ENCODE peak calls at places on chromosomes 6 and 20, in five cellular contexts. B is tibial artery, O is AG04450, E is GM12865, A is OCI-LY7. U is an unnamed sample.

GRCh38 chr6:108442770-108443520 is 117.8 kb upstream of the FOXO3 start:
- DNase-seq in B (no peak), O (no peak), E (no peak), A (no peak), U (no peak)

GRCh38 chr6:106884576-106884975 is 90.0 kb downstream of the CD24 start:
- DNase-seq in B (no peak), O (no peak), E (no peak), A (no peak), U (no peak)

GRCh38 chr20:63955281-63955845 is 853 bp downstream of the UCKL1 start:
- DNase-seq in B (no peak), O (no peak), E (peak; percentile 50), A (peak; percentile 34), U (no peak)

GRCh38 chr6:53014034-53014433 is 18.9 kb upstream of the GSTA4 start:
- DNase-seq in B (no peak), O (no peak), E (no peak), A (no peak), U (no peak)

GRCh38 chr6:76677017-76677416 is 604.6 kb upstream of the IMPG1 start:
- DNase-seq in B (no peak), O (no peak), E (no peak), A (no peak), U (no peak)

GRCh38 chr6:135853227-135853626 is 1.7 kb downstream of the PDE7B start:
- DNase-seq in B (no peak), O (no peak), E (no peak), A (no peak), U (no peak)

GRCh38 chr6:133631421-133631820 is 257.5 kb upstream of the TCF21 start:
- DNase-seq in B (no peak), O (no peak), E (no peak), A (no peak), U (no peak)

GRCh38 chr6:169641461-169642085 is 60.3 kb downstream of the WDR27 start:
- DNase-seq in B (no peak), O (no peak), E (no peak), A (no peak), U (no peak)

GRCh38 chr6:12014873-12015149 is 2.7 kb downstream of the HIVEP1 start:
- DNase-seq in B (no peak), O (no peak), E (no peak), A (no peak), U (no peak)

GRCh38 chr20:12057778-12058177 is 140.1 kb downstream of the BTBD3 start:
- DNase-seq in B (no peak), O (no peak), E (no peak), A (no peak), U (no peak)

GRCh38 chr6:53426544-53427270 is 78.0 kb upstream of the ELOVL5 start:
- DNase-seq in B (no peak), O (no peak), E (peak; percentile 69), A (no peak), U (no peak)

GRCh38 chr20:25220810-25221591 is 25.5 kb downstream of the ENTPD6 start:
- DNase-seq in B (peak; percentile 12), O (no peak), E (no peak), A (no peak), U (no peak)

GRCh38 chr20:62737971-62738881 is 29.6 kb downstream of the NTSR1 start:
- DNase-seq in B (no peak), O (no peak), E (no peak), A (no peak), U (no peak)

GRCh38 chr6:125481056-125481455 is 179.3 kb upstream of the HDDC2 start:
- DNase-seq in B (no peak), O (no peak), E (no peak), A (no peak), U (no peak)

GRCh38 chr20:46590453-46590852 is 40.0 kb upstream of the OCSTAMP start:
- DNase-seq in B (no peak), O (no peak), E (no peak), A (no peak), U (no peak)

GRCh38 chr20:1202762-1203504 is at the start of gene C20orf202:
- DNase-seq in B (no peak), O (no peak), E (no peak), A (no peak), U (no peak)

GRCh38 chr6:137237413-137238170 is 18.4 kb upstream of the IFNGR1 start:
- DNase-seq in B (no peak), O (peak; percentile 59), E (no peak), A (no peak), U (no peak)

GRCh38 chr6:109449789-109450673 is 5.5 kb downstream of the MICAL1 start:
- DNase-seq in B (no peak), O (no peak), E (no peak), A (peak; percentile 32), U (no peak)

GRCh38 chr20:30511322-30512030 is 746.0 kb upstream of the DEFB115 start:
- DNase-seq in B (no peak), O (no peak), E (no peak), A (no peak), U (no peak)

GRCh38 chr20:25668446-25668845 is 28.2 kb downstream of the ZNF337 start:
- DNase-seq in B (no peak), O (no peak), E (no peak), A (no peak), U (no peak)

GRCh38 chr6:56842602-56843475 is 112.1 kb upstream of the BEND6 start:
- DNase-seq in B (peak; percentile 32), O (no peak), E (peak; percentile 52), A (no peak), U (no peak)

GRCh38 chr6:51953246-51953645 is 134.2 kb downstream of the PKHD1 start:
- DNase-seq in B (no peak), O (no peak), E (no peak), A (no peak), U (no peak)

GRCh38 chr6:53846250-53846649 is 51.4 kb downstream of the LRRC1 start:
- DNase-seq in B (no peak), O (no peak), E (no peak), A (no peak), U (no peak)

GRCh38 chr6:148835920-148836441 is 89.2 kb downstream of the UST start:
- DNase-seq in B (no peak), O (peak; percentile 83), E (peak; percentile 6), A (no peak), U (no peak)

DNA sequence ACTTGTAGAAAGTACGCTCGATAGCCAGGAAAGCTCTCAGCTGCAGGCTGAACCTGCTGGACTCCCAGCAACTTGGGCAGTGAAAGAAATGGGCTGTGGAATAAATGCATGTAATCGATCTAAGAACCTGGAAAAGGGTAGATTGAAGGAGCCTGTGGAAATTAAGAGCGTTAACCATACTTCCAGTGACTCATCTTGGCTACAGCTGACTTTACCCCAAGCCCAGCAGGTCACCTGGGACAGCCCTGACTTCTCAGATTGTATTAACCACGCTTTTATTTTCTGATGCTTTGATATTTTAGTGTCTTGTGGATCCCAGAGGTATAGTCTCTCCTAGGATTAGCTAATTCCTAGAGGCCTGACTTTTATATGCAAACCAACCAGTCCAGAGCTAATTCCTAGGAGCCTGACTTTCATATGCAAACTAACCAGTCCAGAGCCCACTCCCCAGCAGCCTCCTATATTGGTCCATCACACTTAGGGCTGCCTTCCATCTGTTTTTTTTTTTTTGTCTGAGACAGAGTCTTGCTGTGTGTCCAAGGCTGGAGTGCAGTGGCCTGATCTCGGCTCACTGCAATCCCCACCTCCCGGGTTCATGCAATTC is 86.3 kb downstream of the GMPR start:
- DNase-seq in B (no peak), O (no peak), E (no peak), A (no peak), U (no peak)
- TF ChIP-seq CTCF in B (no peak), O (no peak), E (no peak), A (no peak), U (no peak)

GRCh38 chr20:35821807-35822242 is 50.0 kb downstream of the PHF20 start:
- DNase-seq in B (no peak), O (no peak), E (no peak), A (no peak), U (no peak)
- TF ChIP-seq CTCF in B (no peak), O (no peak), E (no peak), A (no peak), U (no peak)

GRCh38 chr6:17004269-17004668 is 97.6 kb upstream of the STMND1 start:
- DNase-seq in B (no peak), O (no peak), E (no peak), A (no peak), U (no peak)

GRCh38 chr6:17002123-17002522 is 99.7 kb upstream of the STMND1 start:
- DNase-seq in B (no peak), O (no peak), E (no peak), A (no peak), U (no peak)

GRCh38 chr6:16999486-17000436 is 102.1 kb upstream of the STMND1 start:
- DNase-seq in B (no peak), O (peak; percentile 65), E (no peak), A (no peak), U (no peak)

GRCh38 chr6:17001188-17001587 is 100.7 kb upstream of the STMND1 start:
- DNase-seq in B (no peak), O (no peak), E (no peak), A (no peak), U (no peak)
- TF ChIP-seq CTCF in B (no peak), O (peak; percentile 32), E (no peak), A (no peak), U (no peak)

DNA sequence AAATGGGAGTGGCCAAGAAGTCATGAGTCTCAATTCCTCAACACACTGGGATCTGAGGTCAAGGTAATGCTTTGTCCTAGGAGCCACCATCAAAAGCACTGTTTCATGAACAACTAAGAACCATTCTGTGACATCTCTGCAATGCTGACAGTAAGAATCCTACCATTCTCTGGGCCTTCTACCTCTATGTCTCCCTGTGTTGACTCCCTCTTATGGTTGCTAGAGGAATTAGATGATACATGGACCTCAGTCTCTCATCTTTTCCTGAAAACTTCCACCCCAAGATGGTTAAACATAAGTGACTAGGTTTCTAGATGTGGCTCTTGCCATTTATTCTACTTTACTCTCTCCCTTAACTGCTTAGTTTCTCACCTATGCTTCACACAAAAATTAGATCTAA is 9.1 kb downstream of the MTRF1L start:
- DNase-seq in B (no peak), O (no peak), E (no peak), A (no peak), U (no peak)
- TF ChIP-seq CTCF in B (no peak), O (no peak), E (peak; percentile 4), A (peak; percentile 44), U (no peak)

DNA sequence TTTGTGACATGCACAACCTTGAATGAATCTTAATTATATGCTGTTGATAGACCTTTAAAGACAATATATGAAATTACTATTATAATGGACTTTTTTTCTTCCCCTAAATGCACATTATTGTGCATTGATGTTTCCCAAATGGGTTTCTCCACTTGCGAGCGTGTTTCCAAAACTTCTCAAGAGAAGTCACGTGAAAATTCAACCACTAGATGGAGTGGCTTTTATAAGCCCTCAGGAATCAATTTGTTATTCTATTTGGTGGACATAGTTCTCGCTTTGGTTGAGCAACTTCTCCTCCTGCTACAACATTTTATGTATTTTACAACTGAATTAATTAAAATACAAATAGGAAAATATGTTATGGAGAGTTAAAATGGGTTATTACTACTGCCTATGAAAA is 9.0 kb downstream of the CNR1 start:
- DNase-seq in B (no peak), O (no peak), E (no peak), A (no peak), U (no peak)
- TF ChIP-seq CTCF in B (no peak), O (no peak), E (no peak), A (peak; percentile 73), U (no peak)

GRCh38 chr6:73548458-73549446 is 27.9 kb upstream of the EEF1A1 start:
- DNase-seq in B (no peak), O (no peak), E (no peak), A (no peak), U (no peak)
- TF ChIP-seq CTCF in B (no peak), O (no peak), E (no peak), A (peak; percentile 28), U (no peak)

GRCh38 chr6:131910219-131910589 is 41.0 kb downstream of the CCN2 start:
- DNase-seq in B (no peak), O (no peak), E (no peak), A (no peak), U (no peak)
- TF ChIP-seq CTCF in B (no peak), O (no peak), E (no peak), A (peak; percentile 30), U (no peak)